ENCODE peak calls at places on chromosomes 7 and 10, in seven cellular contexts. C is HAP-1; J is HepG2; L is mucosa of descending colon; O is bronchial epithelial cell; G is effector memory CD4-positive, alpha-beta T cell; I is neuronal stem cell. U is an unnamed sample.

GRCh38 chr7:44415047-44415446 is 75.4 kb downstream of the NUDCD3 start:
- DNase-seq in C (no peak), J (no peak), L (no peak), O (peak), G (no peak), I (no peak), U (no peak)

GRCh38 chr7:155694846-155695245 is 50.4 kb downstream of the RBM33 start:
- DNase-seq in C (no peak), J (no peak), L (no peak), O (peak), G (no peak), I (no peak), U (peak)

GRCh38 chr10:75367098-75367497 is 34.5 kb downstream of the ZNF503 start:
- DNase-seq in C (no peak), J (no peak), L (no peak), O (no peak), G (no peak), I (no peak), U (peak)

GRCh38 chr7:22853674-22854157 is 31.1 kb upstream of the TOMM7 start:
- DNase-seq in C (peak), J (no peak), L (no peak), O (no peak), G (no peak), I (no peak), U (no peak)

GRCh38 chr7:139431459-139431858 is 52.0 kb downstream of the KLRG2 start:
- DNase-seq in C (no peak), J (no peak), L (no peak), O (peak), G (no peak), I (no peak), U (peak)

GRCh38 chr7:114711244-114711643 is 210.7 kb upstream of the MDFIC start:
- DNase-seq in C (no peak), J (no peak), L (no peak), O (peak), G (no peak), I (no peak), U (peak)

GRCh38 chr7:82317257-82317721 is 126.3 kb downstream of the CACNA2D1 start:
- DNase-seq in C (no peak), J (no peak), L (no peak), O (no peak), G (no peak), I (no peak), U (no peak)

GRCh38 chr7:148332191-148332590 is 258.4 kb upstream of the C7orf33 start:
- DNase-seq in C (no peak), J (no peak), L (no peak), O (peak), G (no peak), I (no peak), U (no peak)

GRCh38 chr7:1174881-1175596 is 15.0 kb upstream of the ZFAND2A start:
- DNase-seq in C (no peak), J (no peak), L (no peak), O (no peak), G (no peak), I (no peak), U (no peak)

GRCh38 chr7:139825666-139826290 is 3.3 kb upstream of the TBXAS1 start:
- DNase-seq in C (no peak), J (no peak), L (no peak), O (peak), G (no peak), I (no peak), U (peak)

GRCh38 chr10:112915590-112916572 is 34.2 kb upstream of the TCF7L2 start:
- DNase-seq in C (no peak), J (peak), L (peak), O (peak), G (no peak), I (no peak), U (peak)

DNA sequence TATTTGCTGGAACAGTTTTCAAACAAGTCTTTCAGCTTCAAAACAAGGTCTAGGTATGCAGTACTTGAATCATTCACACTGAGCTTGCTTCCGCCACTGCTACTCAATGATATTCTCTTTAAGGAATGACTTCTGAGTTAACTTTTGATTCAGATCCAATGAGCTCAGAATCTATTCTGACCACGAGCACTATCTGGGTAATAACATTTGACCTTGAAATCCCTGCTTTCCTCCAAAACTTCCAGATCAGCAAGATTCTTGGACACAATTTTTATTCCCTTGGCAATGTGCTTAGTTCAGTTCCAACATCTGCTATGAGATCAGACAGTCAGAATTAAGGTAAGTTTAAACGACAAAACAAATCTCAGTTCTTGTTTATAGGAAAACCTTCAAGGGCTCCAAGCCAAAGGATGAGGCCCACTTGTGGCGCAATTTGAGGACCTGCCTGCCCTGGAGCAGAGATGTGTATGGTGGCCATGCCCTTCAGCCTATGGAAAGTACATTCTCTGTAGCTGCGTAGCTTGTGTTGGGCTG is 87.2 kb downstream of the RNF216 start:
- DNase-seq in C (no peak), J (no peak), L (no peak), O (peak), G (no peak), I (no peak), U (peak)
- H3K4me3 ChIP-seq in C (no peak), J (no peak), L (no peak), O (no peak), G (peak), I (no peak), U (no peak)

GRCh38 chr7:18530224-18531179 is 35.0 kb downstream of the HDAC9 start:
- DNase-seq in C (no peak), J (no peak), L (no peak), O (no peak), G (no peak), I (no peak), U (no peak)
- H3K4me3 ChIP-seq in C (no peak), J (no peak), L (no peak), O (no peak), G (no peak), I (no peak), U (no peak)

GRCh38 chr10:91367127-91367531 is 43.0 kb upstream of the HECTD2 start:
- DNase-seq in C (no peak), J (no peak), L (no peak), O (peak), G (no peak), I (no peak), U (no peak)
- H3K4me3 ChIP-seq in C (no peak), J (no peak), L (no peak), O (no peak), G (no peak), I (no peak), U (no peak)

DNA sequence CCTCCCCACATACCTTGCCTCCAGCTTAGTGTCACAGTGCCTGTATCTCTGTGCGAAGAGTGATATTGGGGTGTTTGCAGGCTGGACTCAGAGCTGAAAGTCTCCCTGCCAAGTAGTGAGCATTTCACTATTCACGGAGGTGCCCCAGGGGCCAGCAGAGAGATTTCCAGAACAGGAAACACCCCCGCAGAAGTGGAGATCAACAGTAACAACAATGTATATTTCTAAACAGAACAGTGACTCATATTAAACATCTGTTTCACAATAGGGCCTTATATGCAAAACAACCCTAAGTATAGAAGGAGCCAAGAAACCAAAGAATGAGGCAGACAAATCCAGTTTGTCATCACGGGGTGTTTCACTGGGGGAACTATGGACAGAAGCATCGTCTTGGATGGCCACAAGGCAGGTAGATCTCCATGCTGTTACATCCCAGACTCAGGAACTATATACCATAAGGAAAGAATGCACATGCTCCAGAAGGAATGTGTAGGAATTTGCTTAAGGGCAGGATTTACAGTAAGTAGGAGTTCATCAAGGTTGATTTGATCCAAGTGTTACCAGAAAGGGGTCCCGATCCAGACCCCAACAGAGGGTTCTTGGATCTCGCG is 29.3 kb upstream of the CCL24 start:
- DNase-seq in C (peak), J (peak), L (no peak), O (peak), G (no peak), I (no peak), U (peak)
- H3K4me3 ChIP-seq in C (no peak), J (no peak), L (no peak), O (no peak), G (no peak), I (no peak), U (no peak)

DNA sequence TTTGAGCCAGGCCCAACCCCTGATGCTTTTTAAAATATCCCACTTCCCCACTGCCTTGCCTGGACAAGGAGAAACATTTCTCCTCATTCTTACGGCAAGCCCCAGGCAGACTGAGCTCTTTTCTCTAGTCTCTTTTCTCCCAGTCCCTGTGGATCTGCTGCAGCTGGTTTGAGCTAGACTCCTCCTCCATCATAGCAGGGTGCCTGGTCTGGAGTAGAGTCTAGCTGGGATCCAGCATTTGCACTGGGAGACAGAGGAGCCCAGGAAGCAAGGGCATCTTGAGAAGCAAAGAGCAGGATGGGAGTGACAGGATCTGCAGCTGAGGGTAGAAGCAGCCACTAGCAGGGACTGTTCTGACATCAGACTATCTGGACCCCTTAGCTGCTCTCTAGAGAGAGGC is 562.3 kb upstream of the COBL start:
- DNase-seq in C (no peak), J (no peak), L (no peak), O (no peak), G (no peak), I (no peak), U (no peak)
- H3K4me3 ChIP-seq in C (no peak), J (no peak), L (no peak), O (no peak), G (no peak), I (no peak), U (no peak)

DNA sequence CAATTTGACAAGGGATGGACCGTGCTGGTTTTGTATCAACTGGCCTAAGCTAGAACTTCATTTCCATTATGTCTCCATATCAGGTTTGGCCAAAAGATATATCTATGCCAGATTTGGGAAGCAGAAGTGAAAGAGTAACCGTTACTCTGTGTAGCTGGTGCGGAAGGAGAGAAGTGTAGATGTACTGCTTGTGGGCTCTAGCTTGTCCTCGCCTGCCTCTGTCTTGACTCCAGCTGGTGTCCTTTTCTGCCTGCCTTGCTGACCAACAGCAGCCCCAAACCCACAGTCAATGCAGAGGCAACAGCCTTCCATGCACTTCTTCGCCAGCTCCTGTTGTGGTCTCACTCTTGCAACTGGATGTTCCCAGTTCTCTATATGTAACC is 128.5 kb downstream of the KIF20B start:
- DNase-seq in C (no peak), J (no peak), L (no peak), O (no peak), G (no peak), I (no peak), U (no peak)
- H3K4me3 ChIP-seq in C (no peak), J (no peak), L (no peak), O (no peak), G (no peak), I (no peak), U (no peak)

GRCh38 chr7:2523941-2524807 is 4.6 kb downstream of the LFNG start:
- DNase-seq in C (peak), J (peak), L (peak), O (peak), G (no peak), I (peak), U (no peak)
- H3K4me3 ChIP-seq in C (peak), J (no peak), L (no peak), O (peak), G (peak), I (peak), U (no peak)

U was measured in fibroblast of lung.